ENCODE peak calls at places on chromosomes 11 and 22, in nine cellular contexts. B, P, O, Z, K, Q, D, N and V are unnamed samples.

GRCh38 chr11:116861539-116861938 is 24.1 kb upstream of the APOA1 start:
- DNase-seq in P (no peak), B (no peak), N (no peak), K (no peak), O (no peak), Z (no peak), D (no peak), Q (no peak), V (no peak)

GRCh38 chr22:27597703-27598444 is 203.7 kb downstream of the MN1 start:
- DNase-seq in K (no peak), D (peak), B (no peak), Z (no peak), O (no peak), N (no peak), Q (no peak), P (no peak), V (no peak)

GRCh38 chr11:61024938-61025818 is 53.7 kb downstream of the CD6 start:
- DNase-seq in D (no peak), N (no peak), Z (no peak), K (no peak), P (no peak), O (no peak), B (no peak), Q (no peak), V (no peak)

GRCh38 chr11:69868003-69868865 is 49.0 kb upstream of the FGF3 start:
- DNase-seq in Q (no peak), O (no peak), P (no peak), D (no peak), Z (no peak), K (no peak), B (no peak), N (no peak), V (peak)

GRCh38 chr22:23834830-23835772 is 3.7 kb downstream of the DERL3 start:
- DNase-seq in O (no peak), K (no peak), Q (no peak), D (no peak), Z (no peak), P (no peak), B (no peak), N (no peak), V (peak)

GRCh38 chr11:127454856-127455255 is 454.3 kb upstream of the KIRREL3 start:
- DNase-seq in N (no peak), P (no peak), O (no peak), D (peak), K (no peak), B (no peak), Q (no peak), Z (no peak), V (no peak)

GRCh38 chr11:83751041-83751440 is 464.9 kb upstream of the CCDC90B start:
- DNase-seq in D (no peak), P (no peak), O (no peak), Z (no peak), B (no peak), N (no peak), Q (no peak), K (no peak), V (no peak)

GRCh38 chr11:96337541-96338530 is 5.2 kb downstream of the MAML2 start:
- DNase-seq in O (peak), Q (no peak), D (peak), P (no peak), K (peak), N (peak), Z (no peak), B (no peak), V (no peak)

GRCh38 chr22:46069518-46070214 is 80.7 kb upstream of the PPARA start:
- DNase-seq in D (peak), P (peak), K (peak), Q (peak), Z (no peak), B (peak), O (no peak), N (peak), V (peak)

GRCh38 chr11:132632641-132633124 is 899.6 kb downstream of the OPCML start:
- DNase-seq in O (no peak), N (no peak), Q (no peak), K (no peak), D (no peak), Z (no peak), B (peak), P (no peak), V (no peak)

GRCh38 chr11:82858556-82859091 is 41.6 kb downstream of the PRCP start:
- DNase-seq in D (no peak), O (no peak), K (no peak), Z (no peak), N (no peak), P (no peak), B (no peak), Q (no peak), V (no peak)

GRCh38 chr11:38547464-38547863 is 1949.4 kb upstream of the RAG2 start:
- DNase-seq in N (no peak), Z (no peak), P (no peak), D (no peak), Q (no peak), O (no peak), K (no peak), B (no peak), V (no peak)

GRCh38 chr11:66598993-66599392 is 6.0 kb downstream of the CCS start:
- DNase-seq in B (no peak), P (no peak), Z (no peak), O (no peak), K (no peak), Q (no peak), N (no peak), D (no peak), V (no peak)

GRCh38 chr22:37465721-37466120 is 20.5 kb downstream of the MFNG start:
- DNase-seq in N (no peak), D (no peak), K (no peak), Z (no peak), P (no peak), O (no peak), B (no peak), Q (no peak), V (no peak)

GRCh38 chr11:20208622-20209090 is 48.4 kb upstream of the DBX1 start:
- DNase-seq in Z (no peak), K (no peak), O (no peak), Q (no peak), B (no peak), D (no peak), P (no peak), N (no peak), V (no peak)

GRCh38 chr11:1034001-1034400 is 2.5 kb downstream of the MUC6 start:
- DNase-seq in P (no peak), Q (no peak), K (no peak), B (no peak), N (no peak), D (no peak), Z (no peak), O (no peak), V (no peak)

GRCh38 chr11:106695506-106695905 is 322.8 kb downstream of the GUCY1A2 start:
- DNase-seq in P (no peak), B (no peak), Z (no peak), N (no peak), K (no peak), O (no peak), D (no peak), Q (no peak), V (no peak)

GRCh38 chr11:97772696-97773095 is 1248.1 kb upstream of the CNTN5 start:
- DNase-seq in Q (no peak), O (no peak), D (no peak), N (no peak), Z (no peak), B (no peak), P (no peak), K (no peak), V (no peak)

GRCh38 chr22:37021710-37022482 is 2.4 kb downstream of the MPST start:
- DNase-seq in Q (no peak), Z (peak), D (peak), B (no peak), P (peak), O (peak), K (peak), N (peak), V (peak)

GRCh38 chr11:116857936-116858335 is 20.5 kb upstream of the APOA1 start:
- DNase-seq in N (no peak), D (no peak), P (no peak), Q (no peak), Z (no peak), O (no peak), K (no peak), B (no peak), V (no peak)

GRCh38 chr11:2266586-2267305 is 3.6 kb downstream of the ASCL2 start:
- DNase-seq in B (peak), N (no peak), O (no peak), D (no peak), K (no peak), P (no peak), Z (no peak), Q (peak), V (peak)

GRCh38 chr11:95660038-95660437 is 129.5 kb downstream of the FAM76B start:
- DNase-seq in K (no peak), B (no peak), O (no peak), D (no peak), Z (no peak), Q (no peak), N (peak), P (no peak), V (no peak)

GRCh38 chr11:14578551-14578956 is 58.4 kb upstream of the PSMA1 start:
- DNase-seq in O (peak), K (peak), N (peak), B (peak), Z (no peak), D (peak), P (peak), Q (no peak), V (no peak)

GRCh38 chr11:61949169-61950034 is 749 bp upstream of the BEST1 start:
- DNase-seq in D (peak), K (peak), B (peak), Q (no peak), Z (no peak), P (peak), O (no peak), N (peak), V (peak)

GRCh38 chr22:24146791-24147353 is 34.4 kb upstream of the SUSD2 start:
- DNase-seq in D (peak), K (no peak), Q (no peak), B (peak), Z (no peak), P (no peak), N (no peak), O (no peak), V (peak)

GRCh38 chr22:37498289-37498909 is 12.2 kb upstream of the MFNG start:
- DNase-seq in D (peak), B (no peak), K (peak), Q (no peak), N (peak), Z (peak), O (peak), P (peak), V (no peak)

GRCh38 chr22:40525250-40525884 is 111.2 kb downstream of the MRTFA start:
- DNase-seq in N (peak), Q (no peak), D (peak), K (peak), P (peak), Z (peak), O (no peak), B (no peak), V (no peak)

GRCh38 chr22:32864041-32864440 is 62.5 kb downstream of the TIMP3 start:
- DNase-seq in O (no peak), Z (no peak), K (no peak), B (no peak), Q (no peak), P (no peak), N (no peak), D (no peak), V (no peak)

GRCh38 chr11:132119573-132119972 is 749.2 kb downstream of the NTM start:
- DNase-seq in B (no peak), K (no peak), Q (no peak), D (no peak), N (no peak), P (no peak), O (no peak), Z (no peak), V (no peak)

GRCh38 chr11:30008946-30009525 is 7.8 kb downstream of the KCNA4 start:
- DNase-seq in Z (no peak), K (no peak), N (no peak), B (no peak), P (no peak), O (no peak), D (no peak), Q (no peak), V (no peak)

GRCh38 chr11:7442588-7443215 is 42.6 kb upstream of the OLFML1 start:
- DNase-seq in B (peak), Z (peak), O (peak), K (peak), D (peak), N (peak), P (peak), Q (peak), V (peak)

GRCh38 chr22:33095661-33096060 is 37.5 kb upstream of the SYN3 start:
- DNase-seq in P (no peak), B (no peak), Z (no peak), Q (no peak), K (no peak), D (no peak), N (no peak), O (no peak), V (no peak)

GRCh38 chr11:69814411-69814810 is 4.8 kb downstream of the FGF3 start:
- DNase-seq in D (no peak), O (no peak), Z (no peak), B (no peak), K (no peak), P (no peak), N (no peak), Q (no peak), V (no peak)

GRCh38 chr11:95072948-95073347 is 6.2 kb downstream of the SRSF8 start:
- DNase-seq in N (no peak), K (no peak), P (no peak), B (no peak), Z (no peak), D (no peak), O (no peak), Q (no peak), V (no peak)

GRCh38 chr22:30187726-30188407 is 58.7 kb downstream of the LIF start:
- DNase-seq in B (no peak), Q (no peak), N (no peak), P (no peak), K (no peak), Z (no peak), D (no peak), O (no peak), V (no peak)

GRCh38 chr22:17764036-17764435 is 10.2 kb downstream of the BID start:
- DNase-seq in Q (no peak), Z (no peak), K (no peak), D (no peak), N (no peak), P (no peak), O (no peak), B (no peak), V (no peak)

GRCh38 chr11:61353109-61354067 is 8.3 kb downstream of the CYB561A3 start:
- DNase-seq in Q (no peak), N (no peak), D (peak), K (no peak), P (no peak), Z (no peak), O (no peak), B (no peak), V (no peak)